ENCODE peak calls at places on chromosome 19, in seven cellular contexts. One of them, this sample, is unnamed.
A peak's percentile ranks its signal among the peaks of the same experiment; 100 is the strongest.

GRCh38 chr19:53520547-53521372 is 17.2 kb upstream of the ZNF331 start:
- DNase-seq in lung: peak; percentile 94
- DNase-seq in GM12865: peak; percentile 94
- DNase-seq in MM.1S: peak; percentile 18
- DNase-seq in fibroblast of mammary gland: peak; percentile 99
- DNase-seq in endodermal cell: peak; percentile 99
- DNase-seq in right atrium auricular region: peak; percentile 97
- DNase-seq in this sample: peak; percentile 96

GRCh38 chr19:18743281-18743825 is 47.8 kb downstream of the COMP start:
- DNase-seq in lung: peak; percentile 59
- DNase-seq in GM12865: no peak
- DNase-seq in MM.1S: no peak
- DNase-seq in fibroblast of mammary gland: no peak
- DNase-seq in endodermal cell: peak; percentile 54
- DNase-seq in right atrium auricular region: peak; percentile 81
- DNase-seq in this sample: no peak

GRCh38 chr19:28136796-28137195 is 1076.2 kb downstream of the UQCRFS1 start:
- DNase-seq in lung: no peak
- DNase-seq in GM12865: no peak
- DNase-seq in MM.1S: no peak
- DNase-seq in fibroblast of mammary gland: no peak
- DNase-seq in endodermal cell: no peak
- DNase-seq in right atrium auricular region: no peak
- DNase-seq in this sample: no peak

GRCh38 chr19:50890422-50891252 is 17.4 kb downstream of the KLK2 start:
- DNase-seq in lung: no peak
- DNase-seq in GM12865: peak; percentile 32
- DNase-seq in MM.1S: no peak
- DNase-seq in fibroblast of mammary gland: peak; percentile 47
- DNase-seq in endodermal cell: no peak
- DNase-seq in right atrium auricular region: no peak
- DNase-seq in this sample: no peak

GRCh38 chr19:30227071-30227621 is 145.0 kb upstream of the ZNF536 start:
- DNase-seq in lung: no peak
- DNase-seq in GM12865: no peak
- DNase-seq in MM.1S: no peak
- DNase-seq in fibroblast of mammary gland: no peak
- DNase-seq in endodermal cell: peak; percentile 70
- DNase-seq in right atrium auricular region: no peak
- DNase-seq in this sample: no peak

GRCh38 chr19:56639217-56639616 is 3.7 kb upstream of the SMIM17 start:
- DNase-seq in lung: no peak
- DNase-seq in GM12865: peak; percentile 5
- DNase-seq in MM.1S: peak; percentile 56
- DNase-seq in fibroblast of mammary gland: peak; percentile 19
- DNase-seq in endodermal cell: no peak
- DNase-seq in right atrium auricular region: no peak
- DNase-seq in this sample: no peak

GRCh38 chr19:49347835-49348234 is 12.6 kb downstream of the CD37 start:
- DNase-seq in lung: no peak
- DNase-seq in GM12865: peak; percentile 61
- DNase-seq in MM.1S: no peak
- DNase-seq in fibroblast of mammary gland: peak; percentile 86
- DNase-seq in endodermal cell: peak; percentile 86
- DNase-seq in right atrium auricular region: no peak
- DNase-seq in this sample: no peak

GRCh38 chr19:48614436-48615144 is at the start of gene FAM83E:
- DNase-seq in lung: peak; percentile 88
- DNase-seq in GM12865: peak; percentile 44
- DNase-seq in MM.1S: no peak
- DNase-seq in fibroblast of mammary gland: no peak
- DNase-seq in endodermal cell: peak; percentile 91
- DNase-seq in right atrium auricular region: no peak
- DNase-seq in this sample: no peak

GRCh38 chr19:49110567-49110966 is 3.6 kb upstream of the LIN7B start:
- DNase-seq in lung: no peak
- DNase-seq in GM12865: no peak
- DNase-seq in MM.1S: no peak
- DNase-seq in fibroblast of mammary gland: peak; percentile 51
- DNase-seq in endodermal cell: no peak
- DNase-seq in right atrium auricular region: no peak
- DNase-seq in this sample: no peak

GRCh38 chr19:9847087-9847671 is 12.1 kb downstream of the PIN1 start:
- DNase-seq in lung: peak; percentile 39
- DNase-seq in GM12865: peak; percentile 20
- DNase-seq in MM.1S: no peak
- DNase-seq in fibroblast of mammary gland: peak; percentile 98
- DNase-seq in endodermal cell: peak; percentile 91
- DNase-seq in right atrium auricular region: peak; percentile 70
- DNase-seq in this sample: no peak

GRCh38 chr19:4454952-4455738 is 2.4 kb downstream of the UBXN6 start:
- DNase-seq in lung: no peak
- DNase-seq in GM12865: no peak
- DNase-seq in MM.1S: no peak
- DNase-seq in fibroblast of mammary gland: peak; percentile 95
- DNase-seq in endodermal cell: no peak
- DNase-seq in right atrium auricular region: no peak
- DNase-seq in this sample: peak; percentile 85

GRCh38 chr19:6161271-6161850 is 25.9 kb downstream of the ACSBG2 start:
- DNase-seq in lung: peak; percentile 56
- DNase-seq in GM12865: peak; percentile 83
- DNase-seq in MM.1S: peak; percentile 86
- DNase-seq in fibroblast of mammary gland: peak; percentile 6
- DNase-seq in endodermal cell: peak; percentile 72
- DNase-seq in right atrium auricular region: peak; percentile 60
- DNase-seq in this sample: peak; percentile 80

GRCh38 chr19:53193534-53194222 is 520 bp upstream of the ZNF665 start:
- DNase-seq in lung: no peak
- DNase-seq in GM12865: no peak
- DNase-seq in MM.1S: no peak
- DNase-seq in fibroblast of mammary gland: no peak
- DNase-seq in endodermal cell: no peak
- DNase-seq in right atrium auricular region: no peak
- DNase-seq in this sample: no peak

GRCh38 chr19:53130506-53130905 is 2.2 kb downstream of the ZNF415 start:
- DNase-seq in lung: no peak
- DNase-seq in GM12865: no peak
- DNase-seq in MM.1S: no peak
- DNase-seq in fibroblast of mammary gland: no peak
- DNase-seq in endodermal cell: no peak
- DNase-seq in right atrium auricular region: no peak
- DNase-seq in this sample: no peak

GRCh38 chr19:50204811-50205675 is 1.6 kb downstream of the MYH14 start:
- DNase-seq in lung: peak; percentile 83
- DNase-seq in GM12865: no peak
- DNase-seq in MM.1S: no peak
- DNase-seq in fibroblast of mammary gland: no peak
- DNase-seq in endodermal cell: peak; percentile 97
- DNase-seq in right atrium auricular region: no peak
- DNase-seq in this sample: peak; percentile 91

GRCh38 chr19:6271251-6271650 is 8.5 kb downstream of the MLLT1 start:
- DNase-seq in lung: no peak
- DNase-seq in GM12865: no peak
- DNase-seq in MM.1S: no peak
- DNase-seq in fibroblast of mammary gland: peak; percentile 57
- DNase-seq in endodermal cell: peak; percentile 80
- DNase-seq in right atrium auricular region: no peak
- DNase-seq in this sample: no peak

GRCh38 chr19:13154241-13154778 is 4.1 kb downstream of the IER2 start:
- DNase-seq in lung: peak; percentile 96
- DNase-seq in GM12865: peak; percentile 85
- DNase-seq in MM.1S: no peak
- DNase-seq in fibroblast of mammary gland: peak; percentile 95
- DNase-seq in endodermal cell: peak; percentile 69
- DNase-seq in right atrium auricular region: peak; percentile 97
- DNase-seq in this sample: peak; percentile 94

GRCh38 chr19:44202974-44203373 is 9.4 kb upstream of the ZNF227 start:
- DNase-seq in lung: no peak
- DNase-seq in GM12865: no peak
- DNase-seq in MM.1S: no peak
- DNase-seq in fibroblast of mammary gland: no peak
- DNase-seq in endodermal cell: no peak
- DNase-seq in right atrium auricular region: no peak
- DNase-seq in this sample: no peak

GRCh38 chr19:45323671-45324081 is 1.0 kb upstream of the CKM start:
- DNase-seq in lung: no peak
- DNase-seq in GM12865: no peak
- DNase-seq in MM.1S: no peak
- DNase-seq in fibroblast of mammary gland: no peak
- DNase-seq in endodermal cell: peak; percentile 79
- DNase-seq in right atrium auricular region: peak; percentile 67
- DNase-seq in this sample: no peak

DNA sequence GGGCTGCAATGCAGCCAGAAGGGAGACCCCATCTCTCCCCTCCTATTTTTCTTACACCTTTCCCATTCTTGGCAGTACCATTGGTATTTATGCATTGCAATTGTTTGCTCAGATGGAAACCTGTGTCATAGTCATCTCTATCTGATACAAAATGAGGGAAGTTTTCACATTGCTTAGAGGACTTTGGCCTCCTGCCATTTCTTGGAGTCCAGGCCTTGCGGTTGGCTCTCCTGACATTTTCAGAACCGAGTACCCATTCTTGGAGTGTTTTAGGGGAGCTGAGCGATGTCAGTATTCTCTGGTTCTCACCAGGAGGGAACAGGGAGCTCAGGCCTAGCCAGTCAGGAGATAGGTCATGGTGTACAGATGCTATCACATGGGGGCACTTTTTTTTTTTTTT is 1.5 kb downstream of the SIN3B start:
- DNase-seq in lung: no peak
- DNase-seq in GM12865: no peak
- DNase-seq in MM.1S: no peak
- DNase-seq in fibroblast of mammary gland: peak; percentile 58
- DNase-seq in endodermal cell: no peak
- DNase-seq in right atrium auricular region: no peak
- DNase-seq in this sample: no peak
- H3K4me3 ChIP-seq in lung: peak overlapping the region; percentile 76
- H3K4me3 ChIP-seq in GM12865: no peak overlapping the region
- H3K4me3 ChIP-seq in MM.1S: no peak overlapping the region
- H3K4me3 ChIP-seq in fibroblast of mammary gland: peak overlapping the region; percentile 87
- H3K4me3 ChIP-seq in endodermal cell: peak overlapping the region; percentile 95
- H3K4me3 ChIP-seq in right atrium auricular region: no peak overlapping the region
- H3K4me3 ChIP-seq in this sample: no peak overlapping the region

DNA sequence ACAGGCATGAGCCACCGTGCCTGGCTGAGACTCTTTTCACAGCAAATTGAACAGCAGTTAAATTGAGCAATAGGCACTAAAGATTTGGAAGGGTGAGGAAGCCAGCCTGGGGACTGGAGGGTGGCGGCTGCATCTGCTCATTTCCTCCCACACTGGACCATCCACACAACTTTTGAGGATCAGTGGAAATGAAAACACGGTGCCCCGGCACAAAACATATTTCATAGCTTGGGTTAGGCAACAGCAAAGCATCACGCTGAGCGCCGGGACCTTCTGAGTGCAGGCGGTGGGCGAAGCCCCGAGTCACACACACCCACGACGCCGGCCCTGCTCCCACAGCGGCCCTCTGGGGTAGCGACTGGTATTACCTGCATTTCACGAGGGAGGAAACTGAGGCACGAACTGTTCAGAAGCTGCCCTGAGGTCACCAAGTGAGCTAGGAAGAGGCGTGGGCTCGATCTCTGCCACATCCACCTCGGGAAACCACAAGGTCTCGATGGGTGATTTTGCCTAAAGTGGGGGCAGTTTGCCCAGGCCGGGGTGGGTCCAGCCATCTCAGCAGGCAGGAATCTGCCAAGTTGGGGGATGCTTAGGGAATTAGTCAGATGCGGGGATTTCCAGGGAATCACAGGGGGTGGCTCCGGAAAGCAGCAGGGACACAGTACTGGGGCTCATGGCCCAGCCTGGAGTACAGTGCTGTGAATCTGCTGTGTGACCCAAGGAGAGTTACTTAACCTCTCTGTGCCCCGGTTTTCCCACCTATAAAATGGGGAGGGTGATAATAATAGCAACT is 3.5 kb upstream of the SBNO2 start:
- DNase-seq in lung: no peak
- DNase-seq in GM12865: no peak
- DNase-seq in MM.1S: peak; percentile 2
- DNase-seq in fibroblast of mammary gland: peak; percentile 96
- DNase-seq in endodermal cell: peak; percentile 54
- DNase-seq in right atrium auricular region: peak; percentile 73
- DNase-seq in this sample: peak; percentile 63
- TF ChIP-seq CTCF in lung: no peak
- TF ChIP-seq CTCF in GM12865: no peak
- TF ChIP-seq CTCF in MM.1S: no peak
- TF ChIP-seq CTCF in fibroblast of mammary gland: peak; percentile 37
- TF ChIP-seq CTCF in endodermal cell: no peak
- TF ChIP-seq CTCF in right atrium auricular region: no peak
- TF ChIP-seq CTCF in this sample: no peak

GRCh38 chr19:7832009-7832408 is 2.0 kb downstream of the EVI5L start:
- DNase-seq in lung: no peak
- DNase-seq in GM12865: no peak
- DNase-seq in MM.1S: no peak
- DNase-seq in fibroblast of mammary gland: no peak
- DNase-seq in endodermal cell: no peak
- DNase-seq in right atrium auricular region: no peak
- DNase-seq in this sample: no peak

GRCh38 chr19:7832781-7833180 is 2.8 kb downstream of the EVI5L start:
- DNase-seq in lung: no peak
- DNase-seq in GM12865: no peak
- DNase-seq in MM.1S: no peak
- DNase-seq in fibroblast of mammary gland: no peak
- DNase-seq in endodermal cell: no peak
- DNase-seq in right atrium auricular region: no peak
- DNase-seq in this sample: no peak

GRCh38 chr19:7830272-7830771 is 304 bp downstream of the EVI5L start:
- DNase-seq in lung: no peak
- DNase-seq in GM12865: peak; percentile 25
- DNase-seq in MM.1S: no peak
- DNase-seq in fibroblast of mammary gland: no peak
- DNase-seq in endodermal cell: no peak
- DNase-seq in right atrium auricular region: no peak
- DNase-seq in this sample: no peak

GRCh38 chr19:7830823-7831222 is 805 bp downstream of the EVI5L start:
- DNase-seq in lung: no peak
- DNase-seq in GM12865: no peak
- DNase-seq in MM.1S: no peak
- DNase-seq in fibroblast of mammary gland: no peak
- DNase-seq in endodermal cell: no peak
- DNase-seq in right atrium auricular region: no peak
- DNase-seq in this sample: no peak

DNA sequence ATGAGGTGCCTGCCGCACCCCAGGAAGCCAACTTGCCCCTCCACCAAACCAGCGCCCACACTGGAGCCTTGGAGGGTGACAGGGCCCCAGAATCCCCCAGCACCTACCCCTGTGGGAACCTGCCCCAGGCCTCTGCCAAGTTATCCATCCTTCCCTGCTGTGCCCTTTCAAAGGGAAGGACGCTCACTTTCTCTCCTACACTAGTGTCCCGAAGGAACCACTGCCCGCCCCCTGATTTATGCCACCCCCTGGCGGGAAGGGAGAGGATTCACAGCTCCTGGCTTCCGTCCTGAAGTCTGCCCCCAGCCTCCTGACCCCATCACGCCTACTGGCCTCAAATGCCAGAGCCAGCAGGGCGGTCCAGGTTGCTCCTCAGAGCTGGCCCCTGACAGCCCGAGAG is 1.4 kb downstream of the EVI5L start:
- DNase-seq in lung: no peak
- DNase-seq in GM12865: no peak
- DNase-seq in MM.1S: no peak
- DNase-seq in fibroblast of mammary gland: peak; percentile 54
- DNase-seq in endodermal cell: peak; percentile 86
- DNase-seq in right atrium auricular region: no peak
- DNase-seq in this sample: no peak
- H3K4me3 ChIP-seq in lung: no peak overlapping the region
- H3K4me3 ChIP-seq in GM12865: no peak overlapping the region
- H3K4me3 ChIP-seq in MM.1S: no peak overlapping the region
- H3K4me3 ChIP-seq in fibroblast of mammary gland: peak overlapping the region; percentile 3
- H3K4me3 ChIP-seq in endodermal cell: no peak overlapping the region
- H3K4me3 ChIP-seq in right atrium auricular region: no peak overlapping the region
- H3K4me3 ChIP-seq in this sample: no peak overlapping the region

GRCh38 chr19:2269244-2270156 is 12.5 kb downstream of the PEAK3 start:
- DNase-seq in lung: peak; percentile 99
- DNase-seq in GM12865: peak; percentile 98
- DNase-seq in MM.1S: peak; percentile 98
- DNase-seq in fibroblast of mammary gland: peak; percentile 93
- DNase-seq in endodermal cell: peak; percentile 99
- DNase-seq in right atrium auricular region: peak; percentile 98
- DNase-seq in this sample: peak; percentile 97
- TF ChIP-seq CTCF in lung: peak; percentile 1
- TF ChIP-seq CTCF in GM12865: no peak
- TF ChIP-seq CTCF in MM.1S: peak; percentile 25
- TF ChIP-seq CTCF in fibroblast of mammary gland: no peak
- TF ChIP-seq CTCF in endodermal cell: peak; percentile 42
- TF ChIP-seq CTCF in right atrium auricular region: no peak
- TF ChIP-seq CTCF in this sample: no peak